ENCODE peak calls at places on chromosome 3, in eight cellular contexts. One of them, this sample, is unnamed.

GRCh38 chr3:140499114-140499757 is 178.6 kb upstream of the TRIM42 start:
- DNase-seq in psoas muscle: no peak
- DNase-seq in left ventricle myocardium inferior: no peak
- DNase-seq in CD4-positive, alpha-beta T cell: no peak
- DNase-seq in dorsolateral prefrontal cortex: no peak
- DNase-seq in cardiac muscle cell: peak; percentile 6
- DNase-seq in HCT116: no peak
- DNase-seq in bronchial epithelial cell: peak; percentile 40
- DNase-seq in this sample: no peak

GRCh38 chr3:191649626-191650025 is 188.7 kb downstream of the PYDC2 start:
- DNase-seq in psoas muscle: no peak
- DNase-seq in left ventricle myocardium inferior: no peak
- DNase-seq in CD4-positive, alpha-beta T cell: no peak
- DNase-seq in dorsolateral prefrontal cortex: no peak
- DNase-seq in cardiac muscle cell: no peak
- DNase-seq in HCT116: no peak
- DNase-seq in bronchial epithelial cell: peak; percentile 50
- DNase-seq in this sample: no peak

GRCh38 chr3:58331593-58332152 is 1.0 kb upstream of the PXK start:
- DNase-seq in psoas muscle: no peak
- DNase-seq in left ventricle myocardium inferior: no peak
- DNase-seq in CD4-positive, alpha-beta T cell: no peak
- DNase-seq in dorsolateral prefrontal cortex: no peak
- DNase-seq in cardiac muscle cell: no peak
- DNase-seq in HCT116: no peak
- DNase-seq in bronchial epithelial cell: no peak
- DNase-seq in this sample: no peak

GRCh38 chr3:146172586-146172985 is 11.6 kb upstream of the PLOD2 start:
- DNase-seq in psoas muscle: no peak
- DNase-seq in left ventricle myocardium inferior: no peak
- DNase-seq in CD4-positive, alpha-beta T cell: no peak
- DNase-seq in dorsolateral prefrontal cortex: no peak
- DNase-seq in cardiac muscle cell: no peak
- DNase-seq in HCT116: no peak
- DNase-seq in bronchial epithelial cell: no peak
- DNase-seq in this sample: no peak

GRCh38 chr3:47082519-47082918 is 81.4 kb downstream of the SETD2 start:
- DNase-seq in psoas muscle: no peak
- DNase-seq in left ventricle myocardium inferior: no peak
- DNase-seq in CD4-positive, alpha-beta T cell: no peak
- DNase-seq in dorsolateral prefrontal cortex: no peak
- DNase-seq in cardiac muscle cell: no peak
- DNase-seq in HCT116: no peak
- DNase-seq in bronchial epithelial cell: peak; percentile 62
- DNase-seq in this sample: no peak

GRCh38 chr3:58013973-58014649 is 5.9 kb downstream of the FLNB start:
- DNase-seq in psoas muscle: peak; percentile 55
- DNase-seq in left ventricle myocardium inferior: peak; percentile 38
- DNase-seq in CD4-positive, alpha-beta T cell: no peak
- DNase-seq in dorsolateral prefrontal cortex: no peak
- DNase-seq in cardiac muscle cell: peak; percentile 93
- DNase-seq in HCT116: no peak
- DNase-seq in bronchial epithelial cell: no peak
- DNase-seq in this sample: no peak

GRCh38 chr3:111547645-111548044 is 5.6 kb downstream of the CD96 start:
- DNase-seq in psoas muscle: no peak
- DNase-seq in left ventricle myocardium inferior: no peak
- DNase-seq in CD4-positive, alpha-beta T cell: peak; percentile 31
- DNase-seq in dorsolateral prefrontal cortex: no peak
- DNase-seq in cardiac muscle cell: no peak
- DNase-seq in HCT116: no peak
- DNase-seq in bronchial epithelial cell: no peak
- DNase-seq in this sample: no peak

GRCh38 chr3:125602752-125603649 is 7.7 kb upstream of the OSBPL11 start:
- DNase-seq in psoas muscle: no peak
- DNase-seq in left ventricle myocardium inferior: no peak
- DNase-seq in CD4-positive, alpha-beta T cell: no peak
- DNase-seq in dorsolateral prefrontal cortex: no peak
- DNase-seq in cardiac muscle cell: peak; percentile 65
- DNase-seq in HCT116: peak; percentile 6
- DNase-seq in bronchial epithelial cell: peak; percentile 86
- DNase-seq in this sample: no peak

GRCh38 chr3:184952671-184953070 is 140.7 kb downstream of the VPS8 start:
- DNase-seq in psoas muscle: no peak
- DNase-seq in left ventricle myocardium inferior: no peak
- DNase-seq in CD4-positive, alpha-beta T cell: no peak
- DNase-seq in dorsolateral prefrontal cortex: no peak
- DNase-seq in cardiac muscle cell: peak; percentile 46
- DNase-seq in HCT116: no peak
- DNase-seq in bronchial epithelial cell: no peak
- DNase-seq in this sample: no peak

GRCh38 chr3:28349397-28350000 is 875 bp upstream of the AZI2 start:
- DNase-seq in psoas muscle: peak; percentile 43
- DNase-seq in left ventricle myocardium inferior: no peak
- DNase-seq in CD4-positive, alpha-beta T cell: no peak
- DNase-seq in dorsolateral prefrontal cortex: no peak
- DNase-seq in cardiac muscle cell: no peak
- DNase-seq in HCT116: peak; percentile 69
- DNase-seq in bronchial epithelial cell: peak; percentile 64
- DNase-seq in this sample: no peak
- TF ChIP-seq CTCF in psoas muscle: no peak
- TF ChIP-seq CTCF in left ventricle myocardium inferior: peak; percentile 4
- TF ChIP-seq CTCF in CD4-positive, alpha-beta T cell: no peak
- TF ChIP-seq CTCF in dorsolateral prefrontal cortex: no peak
- TF ChIP-seq CTCF in cardiac muscle cell: no peak
- TF ChIP-seq CTCF in HCT116: no peak
- TF ChIP-seq CTCF in bronchial epithelial cell: no peak
- TF ChIP-seq CTCF in this sample: no peak

GRCh38 chr3:60742606-60743145 is 508.6 kb downstream of the FHIT start:
- DNase-seq in psoas muscle: peak; percentile 25
- DNase-seq in left ventricle myocardium inferior: no peak
- DNase-seq in CD4-positive, alpha-beta T cell: no peak
- DNase-seq in dorsolateral prefrontal cortex: no peak
- DNase-seq in cardiac muscle cell: peak; percentile 7
- DNase-seq in HCT116: no peak
- DNase-seq in bronchial epithelial cell: peak; percentile 30
- DNase-seq in this sample: no peak
- TF ChIP-seq CTCF in psoas muscle: peak; percentile 5
- TF ChIP-seq CTCF in left ventricle myocardium inferior: peak; percentile 44
- TF ChIP-seq CTCF in CD4-positive, alpha-beta T cell: no peak
- TF ChIP-seq CTCF in dorsolateral prefrontal cortex: no peak
- TF ChIP-seq CTCF in cardiac muscle cell: peak; percentile 29
- TF ChIP-seq CTCF in HCT116: peak; percentile 14
- TF ChIP-seq CTCF in bronchial epithelial cell: no peak
- TF ChIP-seq CTCF in this sample: no peak

GRCh38 chr3:195849322-195850074 is 37.8 kb upstream of the MUC4 start:
- DNase-seq in psoas muscle: no peak
- DNase-seq in left ventricle myocardium inferior: no peak
- DNase-seq in CD4-positive, alpha-beta T cell: no peak
- DNase-seq in dorsolateral prefrontal cortex: no peak
- DNase-seq in cardiac muscle cell: peak; percentile 53
- DNase-seq in HCT116: no peak
- DNase-seq in bronchial epithelial cell: no peak
- DNase-seq in this sample: no peak
- TF ChIP-seq CTCF in psoas muscle: peak; percentile 72
- TF ChIP-seq CTCF in left ventricle myocardium inferior: peak; percentile 17
- TF ChIP-seq CTCF in CD4-positive, alpha-beta T cell: no peak
- TF ChIP-seq CTCF in dorsolateral prefrontal cortex: peak; percentile 22
- TF ChIP-seq CTCF in cardiac muscle cell: peak; percentile 51
- TF ChIP-seq CTCF in HCT116: no peak
- TF ChIP-seq CTCF in bronchial epithelial cell: peak; percentile 8
- TF ChIP-seq CTCF in this sample: no peak

GRCh38 chr3:37170513-37170912 is 3.9 kb downstream of the LRRFIP2 start:
- DNase-seq in psoas muscle: no peak
- DNase-seq in left ventricle myocardium inferior: no peak
- DNase-seq in CD4-positive, alpha-beta T cell: no peak
- DNase-seq in dorsolateral prefrontal cortex: no peak
- DNase-seq in cardiac muscle cell: no peak
- DNase-seq in HCT116: no peak
- DNase-seq in bronchial epithelial cell: no peak
- DNase-seq in this sample: no peak
- TF ChIP-seq CTCF in psoas muscle: no peak
- TF ChIP-seq CTCF in left ventricle myocardium inferior: no peak
- TF ChIP-seq CTCF in CD4-positive, alpha-beta T cell: no peak
- TF ChIP-seq CTCF in dorsolateral prefrontal cortex: no peak
- TF ChIP-seq CTCF in cardiac muscle cell: no peak
- TF ChIP-seq CTCF in HCT116: no peak
- TF ChIP-seq CTCF in bronchial epithelial cell: no peak
- TF ChIP-seq CTCF in this sample: no peak

GRCh38 chr3:177119829-177120228 is 77.5 kb downstream of the TBL1XR1 start:
- DNase-seq in psoas muscle: no peak
- DNase-seq in left ventricle myocardium inferior: no peak
- DNase-seq in CD4-positive, alpha-beta T cell: no peak
- DNase-seq in dorsolateral prefrontal cortex: no peak
- DNase-seq in cardiac muscle cell: no peak
- DNase-seq in HCT116: no peak
- DNase-seq in bronchial epithelial cell: no peak
- DNase-seq in this sample: no peak
- TF ChIP-seq CTCF in psoas muscle: no peak
- TF ChIP-seq CTCF in left ventricle myocardium inferior: no peak
- TF ChIP-seq CTCF in CD4-positive, alpha-beta T cell: no peak
- TF ChIP-seq CTCF in dorsolateral prefrontal cortex: no peak
- TF ChIP-seq CTCF in cardiac muscle cell: no peak
- TF ChIP-seq CTCF in HCT116: no peak
- TF ChIP-seq CTCF in bronchial epithelial cell: no peak
- TF ChIP-seq CTCF in this sample: no peak

DNA sequence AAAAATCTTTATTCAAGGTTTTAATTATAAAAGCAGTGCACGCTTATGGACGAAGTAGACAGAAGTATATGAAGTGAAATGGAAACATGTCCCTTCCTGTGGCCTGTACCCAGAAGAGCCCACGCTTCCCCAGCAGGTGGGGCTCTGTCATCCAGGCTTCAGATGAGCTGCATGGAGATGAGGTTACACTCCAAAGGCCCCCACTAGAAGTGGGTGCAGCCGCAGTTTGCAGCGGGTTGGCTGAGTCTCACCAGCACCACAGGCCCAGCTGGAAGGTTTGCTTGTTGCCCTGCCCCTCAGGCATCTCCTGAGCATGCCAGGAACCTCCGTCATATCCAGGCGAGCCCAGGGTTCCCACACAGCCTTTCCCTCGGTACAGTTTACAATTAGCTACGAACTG is 33.1 kb downstream of the PRR20G start:
- DNase-seq in psoas muscle: no peak
- DNase-seq in left ventricle myocardium inferior: no peak
- DNase-seq in CD4-positive, alpha-beta T cell: no peak
- DNase-seq in dorsolateral prefrontal cortex: no peak
- DNase-seq in cardiac muscle cell: peak; percentile 10
- DNase-seq in HCT116: peak; percentile 15
- DNase-seq in bronchial epithelial cell: peak; percentile 25
- DNase-seq in this sample: no peak
- TF ChIP-seq CTCF in psoas muscle: peak; percentile 5
- TF ChIP-seq CTCF in left ventricle myocardium inferior: no peak
- TF ChIP-seq CTCF in CD4-positive, alpha-beta T cell: no peak
- TF ChIP-seq CTCF in dorsolateral prefrontal cortex: peak; percentile 27
- TF ChIP-seq CTCF in cardiac muscle cell: peak; percentile 23
- TF ChIP-seq CTCF in HCT116: peak; percentile 64
- TF ChIP-seq CTCF in bronchial epithelial cell: peak; percentile 59
- TF ChIP-seq CTCF in this sample: no peak

DNA sequence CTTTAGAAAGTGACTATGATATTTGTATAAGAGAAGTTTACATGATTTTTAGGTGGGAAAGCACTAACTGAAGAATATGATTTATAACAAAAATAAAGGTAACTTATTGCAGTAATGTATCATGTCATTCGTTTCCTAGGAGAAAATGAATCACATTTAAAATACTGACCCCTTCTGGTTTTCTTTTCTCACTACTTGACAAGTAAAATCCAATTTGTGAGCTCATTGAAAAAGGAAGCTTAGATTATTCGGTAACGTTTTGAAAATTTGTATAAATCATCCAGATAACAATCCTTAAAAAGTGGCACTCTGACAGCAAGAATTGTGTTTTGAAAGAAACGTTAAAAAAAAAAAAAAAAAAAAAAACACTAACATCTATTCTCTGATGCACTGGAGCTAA is 39.0 kb downstream of the NSUN3 start:
- DNase-seq in psoas muscle: no peak
- DNase-seq in left ventricle myocardium inferior: no peak
- DNase-seq in CD4-positive, alpha-beta T cell: no peak
- DNase-seq in dorsolateral prefrontal cortex: no peak
- DNase-seq in cardiac muscle cell: peak; percentile 22
- DNase-seq in HCT116: peak; percentile 3
- DNase-seq in bronchial epithelial cell: peak; percentile 44
- DNase-seq in this sample: no peak
- TF ChIP-seq CTCF in psoas muscle: no peak
- TF ChIP-seq CTCF in left ventricle myocardium inferior: no peak
- TF ChIP-seq CTCF in CD4-positive, alpha-beta T cell: no peak
- TF ChIP-seq CTCF in dorsolateral prefrontal cortex: no peak
- TF ChIP-seq CTCF in cardiac muscle cell: peak; percentile 13
- TF ChIP-seq CTCF in HCT116: no peak
- TF ChIP-seq CTCF in bronchial epithelial cell: no peak
- TF ChIP-seq CTCF in this sample: no peak

GRCh38 chr3:129645291-129645690 is 38.8 kb upstream of the PLXND1 start:
- DNase-seq in psoas muscle: no peak
- DNase-seq in left ventricle myocardium inferior: no peak
- DNase-seq in CD4-positive, alpha-beta T cell: no peak
- DNase-seq in dorsolateral prefrontal cortex: no peak
- DNase-seq in cardiac muscle cell: no peak
- DNase-seq in HCT116: no peak
- DNase-seq in bronchial epithelial cell: no peak
- DNase-seq in this sample: no peak
- TF ChIP-seq CTCF in psoas muscle: no peak
- TF ChIP-seq CTCF in left ventricle myocardium inferior: no peak
- TF ChIP-seq CTCF in CD4-positive, alpha-beta T cell: no peak
- TF ChIP-seq CTCF in dorsolateral prefrontal cortex: no peak
- TF ChIP-seq CTCF in cardiac muscle cell: no peak
- TF ChIP-seq CTCF in HCT116: no peak
- TF ChIP-seq CTCF in bronchial epithelial cell: no peak
- TF ChIP-seq CTCF in this sample: no peak

GRCh38 chr3:64240959-64241358 is 15.7 kb upstream of the PRICKLE2 start:
- DNase-seq in psoas muscle: no peak
- DNase-seq in left ventricle myocardium inferior: no peak
- DNase-seq in CD4-positive, alpha-beta T cell: no peak
- DNase-seq in dorsolateral prefrontal cortex: no peak
- DNase-seq in cardiac muscle cell: no peak
- DNase-seq in HCT116: no peak
- DNase-seq in bronchial epithelial cell: no peak
- DNase-seq in this sample: no peak
- TF ChIP-seq CTCF in psoas muscle: no peak
- TF ChIP-seq CTCF in left ventricle myocardium inferior: no peak
- TF ChIP-seq CTCF in CD4-positive, alpha-beta T cell: no peak
- TF ChIP-seq CTCF in dorsolateral prefrontal cortex: no peak
- TF ChIP-seq CTCF in cardiac muscle cell: no peak
- TF ChIP-seq CTCF in HCT116: no peak
- TF ChIP-seq CTCF in bronchial epithelial cell: no peak
- TF ChIP-seq CTCF in this sample: no peak

DNA sequence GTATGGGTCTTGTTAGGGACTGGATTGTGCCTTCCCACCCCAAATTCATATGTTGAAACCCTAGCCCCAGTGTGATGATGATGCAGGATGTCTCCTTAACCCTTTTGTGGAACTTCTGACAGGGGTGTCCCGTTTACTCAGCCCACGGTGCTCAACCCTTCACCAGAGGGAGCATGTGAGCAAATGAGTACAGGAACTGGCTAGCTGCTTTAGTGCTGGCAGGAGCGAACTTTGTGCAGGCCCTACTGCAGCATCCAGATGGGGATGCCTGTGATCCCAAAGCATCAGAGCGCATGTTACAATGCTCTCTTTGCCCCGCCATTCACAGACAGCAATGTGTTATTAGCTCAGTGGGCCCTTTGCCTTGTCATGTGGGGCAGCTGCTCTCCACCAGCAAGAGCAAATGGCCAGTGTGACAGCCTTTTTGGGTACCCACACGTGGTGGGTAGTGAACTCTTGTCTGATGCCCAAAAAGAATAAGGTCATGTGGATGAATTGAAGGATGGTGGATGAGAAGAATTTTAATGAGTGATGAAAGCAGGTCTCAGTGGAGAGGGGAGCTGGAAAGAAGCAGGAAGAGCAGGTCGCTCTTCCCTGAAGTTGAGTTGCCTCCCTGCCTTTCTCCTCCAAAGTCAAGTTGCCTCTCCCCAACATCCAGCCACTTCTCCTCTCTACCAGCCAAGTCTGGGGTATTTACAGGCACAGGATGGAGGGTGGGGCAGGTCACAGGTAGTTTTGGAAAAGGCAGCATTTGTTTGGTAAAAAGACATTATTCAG is 63.3 kb upstream of the STRIT1 start:
- DNase-seq in psoas muscle: no peak
- DNase-seq in left ventricle myocardium inferior: no peak
- DNase-seq in CD4-positive, alpha-beta T cell: no peak
- DNase-seq in dorsolateral prefrontal cortex: no peak
- DNase-seq in cardiac muscle cell: no peak
- DNase-seq in HCT116: no peak
- DNase-seq in bronchial epithelial cell: no peak
- DNase-seq in this sample: no peak
- TF ChIP-seq CTCF in psoas muscle: no peak
- TF ChIP-seq CTCF in left ventricle myocardium inferior: peak; percentile 38
- TF ChIP-seq CTCF in CD4-positive, alpha-beta T cell: no peak
- TF ChIP-seq CTCF in dorsolateral prefrontal cortex: no peak
- TF ChIP-seq CTCF in cardiac muscle cell: peak; percentile 19
- TF ChIP-seq CTCF in HCT116: no peak
- TF ChIP-seq CTCF in bronchial epithelial cell: no peak
- TF ChIP-seq CTCF in this sample: no peak